ENCODE peak calls at places on chromosomes 12 and 14, in six cellular contexts. A, E, I, F, Y and T are unnamed samples.

GRCh38 chr12:41605528-41606295 is 417.6 kb downstream of the PDZRN4 start:
- DNase-seq in A (no peak), Y (no peak), F (no peak), I (no peak), E (no peak), T (no peak)

GRCh38 chr12:114414866-114415524 is 9.1 kb upstream of the TBX5 start:
- DNase-seq in E (no peak), F (no peak), Y (no peak), I (no peak), A (no peak), T (no peak)

GRCh38 chr14:90658541-90658967 is 157.7 kb downstream of the TTC7B start:
- DNase-seq in I (no peak), F (no peak), A (no peak), Y (no peak), E (no peak), T (no peak)

GRCh38 chr12:90085491-90086274 is 377.0 kb upstream of the ATP2B1 start:
- DNase-seq in Y (no peak), A (no peak), E (no peak), I (no peak), F (no peak), T (no peak)

GRCh38 chr12:104370989-104371870 is 67.7 kb downstream of the EID3 start:
- DNase-seq in Y (no peak), E (no peak), I (no peak), F (no peak), A (peak), T (no peak)

GRCh38 chr12:115232455-115233156 is 548.6 kb upstream of the TBX3 start:
- DNase-seq in Y (no peak), I (no peak), A (no peak), F (no peak), E (no peak), T (no peak)

GRCh38 chr12:120066341-120066740 is 50.2 kb downstream of the RAB35 start:
- DNase-seq in I (no peak), F (no peak), E (no peak), Y (no peak), A (no peak), T (no peak)

GRCh38 chr12:84599539-84599938 is 313.1 kb downstream of the SLC6A15 start:
- DNase-seq in A (peak), Y (peak), E (peak), F (no peak), I (no peak), T (no peak)

GRCh38 chr12:3882896-3883564 is 9.8 kb upstream of the PARP11 start:
- DNase-seq in I (no peak), Y (peak), A (peak), F (no peak), E (no peak), T (no peak)

GRCh38 chr12:107322063-107322462 is 228.7 kb upstream of the CRY1 start:
- DNase-seq in E (no peak), I (no peak), Y (no peak), A (no peak), F (no peak), T (no peak)

GRCh38 chr14:72699852-72700257 is 194.0 kb downstream of the DPF3 start:
- DNase-seq in I (no peak), E (no peak), Y (no peak), A (no peak), F (peak), T (no peak)

GRCh38 chr12:128662106-128662505 is 161.7 kb downstream of the SLC15A4 start:
- DNase-seq in E (no peak), Y (peak), A (no peak), I (no peak), F (no peak), T (no peak)

GRCh38 chr12:100504820-100505219 is 31.2 kb downstream of the NR1H4 start:
- DNase-seq in E (no peak), Y (no peak), F (no peak), A (no peak), I (no peak), T (peak)

GRCh38 chr12:50187084-50187900 is 20.1 kb upstream of the CERS5 start:
- DNase-seq in I (no peak), A (no peak), E (no peak), Y (no peak), F (no peak), T (no peak)

GRCh38 chr12:110920324-110920910 is at the start of gene MYL2:
- DNase-seq in I (no peak), A (no peak), Y (no peak), E (no peak), F (no peak), T (no peak)

GRCh38 chr12:3536096-3536875 is 45.3 kb downstream of the PRMT8 start:
- DNase-seq in E (no peak), A (no peak), Y (no peak), I (no peak), F (no peak), T (no peak)